ENCODE peak calls at places on chromosome 4, in six cellular contexts. One of them, this sample, is unnamed.

GRCh38 chr4:85774000-85774399 is 299.1 kb downstream of the ARHGAP24 start:
- DNase-seq in kidney glomerular epithelial cell: no peak
- DNase-seq in DMS 273 treated with DMSO at 0.1 percent for 48 hours: no peak
- DNase-seq in stomach: no peak
- DNase-seq in stimulated activated CD8-positive, alpha-beta memory T cell treated with anti-CD3 and anti-CD28 coated beads, Interleukin-7, amount 100 ng/mL, for 1 hour: no peak
- DNase-seq in DND-41: no peak
- DNase-seq in this sample: no peak

GRCh38 chr4:48778431-48779094 is 1.5 kb downstream of the FRYL start:
- DNase-seq in kidney glomerular epithelial cell: peak; percentile 34
- DNase-seq in DMS 273 treated with DMSO at 0.1 percent for 48 hours: no peak
- DNase-seq in stomach: no peak
- DNase-seq in stimulated activated CD8-positive, alpha-beta memory T cell treated with anti-CD3 and anti-CD28 coated beads, Interleukin-7, amount 100 ng/mL, for 1 hour: no peak
- DNase-seq in DND-41: no peak
- DNase-seq in this sample: no peak

GRCh38 chr4:8773124-8773931 is 98.3 kb downstream of the HMX1 start:
- DNase-seq in kidney glomerular epithelial cell: no peak
- DNase-seq in DMS 273 treated with DMSO at 0.1 percent for 48 hours: no peak
- DNase-seq in stomach: no peak
- DNase-seq in stimulated activated CD8-positive, alpha-beta memory T cell treated with anti-CD3 and anti-CD28 coated beads, Interleukin-7, amount 100 ng/mL, for 1 hour: no peak
- DNase-seq in DND-41: no peak
- DNase-seq in this sample: no peak

GRCh38 chr4:31422006-31422405 is 701.8 kb downstream of the PCDH7 start:
- DNase-seq in kidney glomerular epithelial cell: no peak
- DNase-seq in DMS 273 treated with DMSO at 0.1 percent for 48 hours: no peak
- DNase-seq in stomach: no peak
- DNase-seq in stimulated activated CD8-positive, alpha-beta memory T cell treated with anti-CD3 and anti-CD28 coated beads, Interleukin-7, amount 100 ng/mL, for 1 hour: no peak
- DNase-seq in DND-41: no peak
- DNase-seq in this sample: no peak

GRCh38 chr4:92952897-92953296 is 649.1 kb downstream of the GRID2 start:
- DNase-seq in kidney glomerular epithelial cell: no peak
- DNase-seq in DMS 273 treated with DMSO at 0.1 percent for 48 hours: no peak
- DNase-seq in stomach: no peak
- DNase-seq in stimulated activated CD8-positive, alpha-beta memory T cell treated with anti-CD3 and anti-CD28 coated beads, Interleukin-7, amount 100 ng/mL, for 1 hour: no peak
- DNase-seq in DND-41: no peak
- DNase-seq in this sample: no peak

GRCh38 chr4:75708218-75708691 is 16.1 kb upstream of the USO1 start:
- DNase-seq in kidney glomerular epithelial cell: no peak
- DNase-seq in DMS 273 treated with DMSO at 0.1 percent for 48 hours: no peak
- DNase-seq in stomach: no peak
- DNase-seq in stimulated activated CD8-positive, alpha-beta memory T cell treated with anti-CD3 and anti-CD28 coated beads, Interleukin-7, amount 100 ng/mL, for 1 hour: peak; percentile 13
- DNase-seq in DND-41: peak; percentile 16
- DNase-seq in this sample: peak; percentile 55

GRCh38 chr4:27176400-27176799 is 315.8 kb downstream of the STIM2 start:
- DNase-seq in kidney glomerular epithelial cell: peak; percentile 2
- DNase-seq in DMS 273 treated with DMSO at 0.1 percent for 48 hours: no peak
- DNase-seq in stomach: no peak
- DNase-seq in stimulated activated CD8-positive, alpha-beta memory T cell treated with anti-CD3 and anti-CD28 coated beads, Interleukin-7, amount 100 ng/mL, for 1 hour: no peak
- DNase-seq in DND-41: no peak
- DNase-seq in this sample: peak; percentile 30

GRCh38 chr4:17276821-17277220 is 235.1 kb downstream of the QDPR start:
- DNase-seq in kidney glomerular epithelial cell: no peak
- DNase-seq in DMS 273 treated with DMSO at 0.1 percent for 48 hours: no peak
- DNase-seq in stomach: no peak
- DNase-seq in stimulated activated CD8-positive, alpha-beta memory T cell treated with anti-CD3 and anti-CD28 coated beads, Interleukin-7, amount 100 ng/mL, for 1 hour: no peak
- DNase-seq in DND-41: no peak
- DNase-seq in this sample: peak; percentile 16

GRCh38 chr4:55393461-55394320 is 2.1 kb upstream of the TMEM165 start:
- DNase-seq in kidney glomerular epithelial cell: no peak
- DNase-seq in DMS 273 treated with DMSO at 0.1 percent for 48 hours: no peak
- DNase-seq in stomach: no peak
- DNase-seq in stimulated activated CD8-positive, alpha-beta memory T cell treated with anti-CD3 and anti-CD28 coated beads, Interleukin-7, amount 100 ng/mL, for 1 hour: no peak
- DNase-seq in DND-41: no peak
- DNase-seq in this sample: peak; percentile 31

GRCh38 chr4:151098191-151098590 is 1.2 kb upstream of the RPS3A start:
- DNase-seq in kidney glomerular epithelial cell: no peak
- DNase-seq in DMS 273 treated with DMSO at 0.1 percent for 48 hours: no peak
- DNase-seq in stomach: no peak
- DNase-seq in stimulated activated CD8-positive, alpha-beta memory T cell treated with anti-CD3 and anti-CD28 coated beads, Interleukin-7, amount 100 ng/mL, for 1 hour: no peak
- DNase-seq in DND-41: no peak
- DNase-seq in this sample: peak; percentile 26

GRCh38 chr4:183903021-183903760 is 1.9 kb upstream of the STOX2 start:
- DNase-seq in kidney glomerular epithelial cell: no peak
- DNase-seq in DMS 273 treated with DMSO at 0.1 percent for 48 hours: no peak
- DNase-seq in stomach: no peak
- DNase-seq in stimulated activated CD8-positive, alpha-beta memory T cell treated with anti-CD3 and anti-CD28 coated beads, Interleukin-7, amount 100 ng/mL, for 1 hour: no peak
- DNase-seq in DND-41: no peak
- DNase-seq in this sample: no peak

GRCh38 chr4:972651-973424 is 531 bp downstream of the DGKQ start:
- DNase-seq in kidney glomerular epithelial cell: no peak
- DNase-seq in DMS 273 treated with DMSO at 0.1 percent for 48 hours: no peak
- DNase-seq in stomach: peak; percentile 39
- DNase-seq in stimulated activated CD8-positive, alpha-beta memory T cell treated with anti-CD3 and anti-CD28 coated beads, Interleukin-7, amount 100 ng/mL, for 1 hour: peak; percentile 34
- DNase-seq in DND-41: peak; percentile 61
- DNase-seq in this sample: peak; percentile 55

GRCh38 chr4:121564840-121565375 is 131.9 kb downstream of the ANXA5 start:
- DNase-seq in kidney glomerular epithelial cell: peak; percentile 16
- DNase-seq in DMS 273 treated with DMSO at 0.1 percent for 48 hours: no peak
- DNase-seq in stomach: no peak
- DNase-seq in stimulated activated CD8-positive, alpha-beta memory T cell treated with anti-CD3 and anti-CD28 coated beads, Interleukin-7, amount 100 ng/mL, for 1 hour: no peak
- DNase-seq in DND-41: no peak
- DNase-seq in this sample: no peak

GRCh38 chr4:173735055-173735454 is 205.0 kb upstream of the HAND2 start:
- DNase-seq in kidney glomerular epithelial cell: no peak
- DNase-seq in DMS 273 treated with DMSO at 0.1 percent for 48 hours: no peak
- DNase-seq in stomach: no peak
- DNase-seq in stimulated activated CD8-positive, alpha-beta memory T cell treated with anti-CD3 and anti-CD28 coated beads, Interleukin-7, amount 100 ng/mL, for 1 hour: no peak
- DNase-seq in DND-41: no peak
- DNase-seq in this sample: no peak

GRCh38 chr4:53576676-53577372 is 14.5 kb downstream of the LNX1 start:
- DNase-seq in kidney glomerular epithelial cell: peak; percentile 9
- DNase-seq in DMS 273 treated with DMSO at 0.1 percent for 48 hours: no peak
- DNase-seq in stomach: no peak
- DNase-seq in stimulated activated CD8-positive, alpha-beta memory T cell treated with anti-CD3 and anti-CD28 coated beads, Interleukin-7, amount 100 ng/mL, for 1 hour: no peak
- DNase-seq in DND-41: no peak
- DNase-seq in this sample: peak; percentile 57

GRCh38 chr4:163693211-163693610 is 198.7 kb downstream of the TMA16 start:
- DNase-seq in kidney glomerular epithelial cell: no peak
- DNase-seq in DMS 273 treated with DMSO at 0.1 percent for 48 hours: no peak
- DNase-seq in stomach: no peak
- DNase-seq in stimulated activated CD8-positive, alpha-beta memory T cell treated with anti-CD3 and anti-CD28 coated beads, Interleukin-7, amount 100 ng/mL, for 1 hour: no peak
- DNase-seq in DND-41: no peak
- DNase-seq in this sample: no peak

GRCh38 chr4:91963489-91963888 is 340.3 kb upstream of the GRID2 start:
- DNase-seq in kidney glomerular epithelial cell: no peak
- DNase-seq in DMS 273 treated with DMSO at 0.1 percent for 48 hours: no peak
- DNase-seq in stomach: no peak
- DNase-seq in stimulated activated CD8-positive, alpha-beta memory T cell treated with anti-CD3 and anti-CD28 coated beads, Interleukin-7, amount 100 ng/mL, for 1 hour: no peak
- DNase-seq in DND-41: no peak
- DNase-seq in this sample: no peak

GRCh38 chr4:34158883-34159282 is 2085.4 kb downstream of the ARAP2 start:
- DNase-seq in kidney glomerular epithelial cell: no peak
- DNase-seq in DMS 273 treated with DMSO at 0.1 percent for 48 hours: no peak
- DNase-seq in stomach: no peak
- DNase-seq in stimulated activated CD8-positive, alpha-beta memory T cell treated with anti-CD3 and anti-CD28 coated beads, Interleukin-7, amount 100 ng/mL, for 1 hour: no peak
- DNase-seq in DND-41: no peak
- DNase-seq in this sample: no peak

GRCh38 chr4:33551244-33551643 is 2693.1 kb downstream of the ARAP2 start:
- DNase-seq in kidney glomerular epithelial cell: no peak
- DNase-seq in DMS 273 treated with DMSO at 0.1 percent for 48 hours: no peak
- DNase-seq in stomach: no peak
- DNase-seq in stimulated activated CD8-positive, alpha-beta memory T cell treated with anti-CD3 and anti-CD28 coated beads, Interleukin-7, amount 100 ng/mL, for 1 hour: no peak
- DNase-seq in DND-41: no peak
- DNase-seq in this sample: no peak

GRCh38 chr4:77695769-77696168 is 90.1 kb downstream of the CXCL13 start:
- DNase-seq in kidney glomerular epithelial cell: peak; percentile 90
- DNase-seq in DMS 273 treated with DMSO at 0.1 percent for 48 hours: no peak
- DNase-seq in stomach: no peak
- DNase-seq in stimulated activated CD8-positive, alpha-beta memory T cell treated with anti-CD3 and anti-CD28 coated beads, Interleukin-7, amount 100 ng/mL, for 1 hour: no peak
- DNase-seq in DND-41: no peak
- DNase-seq in this sample: no peak

GRCh38 chr4:76072760-76073159 is 1.7 kb upstream of the ART3 start:
- DNase-seq in kidney glomerular epithelial cell: no peak
- DNase-seq in DMS 273 treated with DMSO at 0.1 percent for 48 hours: no peak
- DNase-seq in stomach: no peak
- DNase-seq in stimulated activated CD8-positive, alpha-beta memory T cell treated with anti-CD3 and anti-CD28 coated beads, Interleukin-7, amount 100 ng/mL, for 1 hour: no peak
- DNase-seq in DND-41: no peak
- DNase-seq in this sample: no peak

GRCh38 chr4:86279247-86279960 is 80.4 kb downstream of the MAPK10 start:
- DNase-seq in kidney glomerular epithelial cell: no peak
- DNase-seq in DMS 273 treated with DMSO at 0.1 percent for 48 hours: no peak
- DNase-seq in stomach: no peak
- DNase-seq in stimulated activated CD8-positive, alpha-beta memory T cell treated with anti-CD3 and anti-CD28 coated beads, Interleukin-7, amount 100 ng/mL, for 1 hour: no peak
- DNase-seq in DND-41: no peak
- DNase-seq in this sample: no peak

GRCh38 chr4:81021526-81021944 is 9.0 kb upstream of the BMP3 start:
- DNase-seq in kidney glomerular epithelial cell: no peak
- DNase-seq in DMS 273 treated with DMSO at 0.1 percent for 48 hours: no peak
- DNase-seq in stomach: no peak
- DNase-seq in stimulated activated CD8-positive, alpha-beta memory T cell treated with anti-CD3 and anti-CD28 coated beads, Interleukin-7, amount 100 ng/mL, for 1 hour: no peak
- DNase-seq in DND-41: no peak
- DNase-seq in this sample: peak; percentile 63

GRCh38 chr4:64495948-64496347 is 86.7 kb upstream of the TECRL start:
- DNase-seq in kidney glomerular epithelial cell: no peak
- DNase-seq in DMS 273 treated with DMSO at 0.1 percent for 48 hours: no peak
- DNase-seq in stomach: no peak
- DNase-seq in stimulated activated CD8-positive, alpha-beta memory T cell treated with anti-CD3 and anti-CD28 coated beads, Interleukin-7, amount 100 ng/mL, for 1 hour: no peak
- DNase-seq in DND-41: no peak
- DNase-seq in this sample: no peak

GRCh38 chr4:184688447-184688846 is 38.9 kb downstream of the PRIMPOL start:
- DNase-seq in kidney glomerular epithelial cell: peak; percentile 32
- DNase-seq in DMS 273 treated with DMSO at 0.1 percent for 48 hours: no peak
- DNase-seq in stomach: no peak
- DNase-seq in stimulated activated CD8-positive, alpha-beta memory T cell treated with anti-CD3 and anti-CD28 coated beads, Interleukin-7, amount 100 ng/mL, for 1 hour: no peak
- DNase-seq in DND-41: no peak
- DNase-seq in this sample: no peak

GRCh38 chr4:71777891-71778290 is 6.0 kb downstream of the GC start:
- DNase-seq in kidney glomerular epithelial cell: no peak
- DNase-seq in DMS 273 treated with DMSO at 0.1 percent for 48 hours: no peak
- DNase-seq in stomach: no peak
- DNase-seq in stimulated activated CD8-positive, alpha-beta memory T cell treated with anti-CD3 and anti-CD28 coated beads, Interleukin-7, amount 100 ng/mL, for 1 hour: no peak
- DNase-seq in DND-41: no peak
- DNase-seq in this sample: no peak

GRCh38 chr4:124631760-124632159 is 80.8 kb downstream of the ANKRD50 start:
- DNase-seq in kidney glomerular epithelial cell: peak; percentile 87
- DNase-seq in DMS 273 treated with DMSO at 0.1 percent for 48 hours: no peak
- DNase-seq in stomach: peak; percentile 57
- DNase-seq in stimulated activated CD8-positive, alpha-beta memory T cell treated with anti-CD3 and anti-CD28 coated beads, Interleukin-7, amount 100 ng/mL, for 1 hour: no peak
- DNase-seq in DND-41: no peak
- DNase-seq in this sample: peak; percentile 20

GRCh38 chr4:77072195-77072753 is 3.5 kb downstream of the CCNI start:
- DNase-seq in kidney glomerular epithelial cell: no peak
- DNase-seq in DMS 273 treated with DMSO at 0.1 percent for 48 hours: no peak
- DNase-seq in stomach: peak; percentile 39
- DNase-seq in stimulated activated CD8-positive, alpha-beta memory T cell treated with anti-CD3 and anti-CD28 coated beads, Interleukin-7, amount 100 ng/mL, for 1 hour: no peak
- DNase-seq in DND-41: no peak
- DNase-seq in this sample: no peak

GRCh38 chr4:112130903-112131302 is 14.4 kb upstream of the FAM241A start:
- DNase-seq in kidney glomerular epithelial cell: no peak
- DNase-seq in DMS 273 treated with DMSO at 0.1 percent for 48 hours: peak; percentile 39
- DNase-seq in stomach: no peak
- DNase-seq in stimulated activated CD8-positive, alpha-beta memory T cell treated with anti-CD3 and anti-CD28 coated beads, Interleukin-7, amount 100 ng/mL, for 1 hour: no peak
- DNase-seq in DND-41: no peak
- DNase-seq in this sample: no peak

GRCh38 chr4:108210989-108211725 is 42.4 kb upstream of the LEF1 start:
- DNase-seq in kidney glomerular epithelial cell: no peak
- DNase-seq in DMS 273 treated with DMSO at 0.1 percent for 48 hours: no peak
- DNase-seq in stomach: no peak
- DNase-seq in stimulated activated CD8-positive, alpha-beta memory T cell treated with anti-CD3 and anti-CD28 coated beads, Interleukin-7, amount 100 ng/mL, for 1 hour: no peak
- DNase-seq in DND-41: no peak
- DNase-seq in this sample: no peak

GRCh38 chr4:134634301-134634700 is 432.7 kb upstream of the PABPC4L start:
- DNase-seq in kidney glomerular epithelial cell: no peak
- DNase-seq in DMS 273 treated with DMSO at 0.1 percent for 48 hours: no peak
- DNase-seq in stomach: no peak
- DNase-seq in stimulated activated CD8-positive, alpha-beta memory T cell treated with anti-CD3 and anti-CD28 coated beads, Interleukin-7, amount 100 ng/mL, for 1 hour: no peak
- DNase-seq in DND-41: no peak
- DNase-seq in this sample: no peak